ENCODE peak calls at places on chromosomes 4 and X, in four cellular contexts. B, W, M and Q are unnamed samples.

GRCh38 chr4:5722328-5722727 is 11.3 kb downstream of the EVC start:
- DNase-seq in M (no peak), W (no peak), B (no peak), Q (no peak)

GRCh38 chr4:130568746-130569145 is 1472.8 kb downstream of the C4orf33 start:
- DNase-seq in M (no peak), B (no peak), W (no peak), Q (no peak)

GRCh38 chr4:23114538-23114937 is 421.8 kb downstream of the GBA3 start:
- DNase-seq in W (no peak), M (no peak), B (no peak), Q (no peak)

GRCh38 chr4:41189076-41189475 is 25.3 kb downstream of the APBB2 start:
- DNase-seq in M (no peak), W (no peak), B (no peak), Q (no peak)

GRCh38 chrX:44344194-44344593 is 722 bp upstream of the EFHC2 start:
- DNase-seq in B (peak; percentile 45), M (no peak), W (peak; percentile 16), Q (peak; percentile 41)

GRCh38 chrX:19990225-19990518 is 689 bp downstream of the BCLAF3 start:
- DNase-seq in B (no peak), M (no peak), W (no peak), Q (no peak)

GRCh38 chrX:72169008-72169728 is 12.4 kb upstream of the PIN4 start:
- DNase-seq in M (no peak), W (no peak), B (no peak), Q (no peak)

GRCh38 chr4:152680988-152681731 is 1.4 kb upstream of the TMEM154 start:
- DNase-seq in W (no peak), M (no peak), B (no peak), Q (no peak)

GRCh38 chrX:81489987-81490386 is 288.1 kb downstream of the SH3BGRL start:
- DNase-seq in W (no peak), M (no peak), B (no peak), Q (no peak)

GRCh38 chr4:151876411-151876988 is 115.7 kb upstream of the GATB start:
- DNase-seq in M (no peak), W (no peak), B (no peak), Q (no peak)

GRCh38 chrX:9542106-9542764 is 77.4 kb downstream of the TBL1X start:
- DNase-seq in B (no peak), M (peak; percentile 50), W (no peak), Q (no peak)

GRCh38 chr4:1784789-1785591 is 8.1 kb upstream of the FGFR3 start:
- DNase-seq in W (no peak), M (no peak), B (no peak), Q (no peak)

GRCh38 chr4:149706942-149707341 is 108.7 kb downstream of the IQCM start:
- DNase-seq in M (no peak), B (no peak), W (no peak), Q (no peak)